ENCODE peak calls at places on chromosome 16, in four cellular contexts. U is fibroblast of lung, B is stomach, S is H9. M is an unnamed sample. For H3K27me3 and H3K4me1, the result is how much of the 10 kb centered on the place peaks cover.

GRCh38 chr16:89706446-89707260 is 5.1 kb upstream of the SPATA2L start:
- DNase-seq in S (no peak), U (no peak), B (no peak), M (no peak)

GRCh38 chr16:17465460-17465859 is 5.3 kb downstream of the XYLT1 start:
- DNase-seq in U (no peak), B (no peak), S (no peak), M (no peak)

GRCh38 chr16:67311607-67312449 is 14.7 kb downstream of the KCTD19 start:
- DNase-seq in U (peak), S (no peak), B (no peak), M (no peak)

GRCh38 chr16:74724820-74725549 is 24.3 kb upstream of the MLKL start:
- DNase-seq in B (no peak), S (peak), U (peak), M (no peak)

GRCh38 chr16:10039220-10040096 is 142.8 kb downstream of the GRIN2A start:
- DNase-seq in S (peak), B (no peak), U (no peak), M (no peak)

GRCh38 chr16:53502331-53503269 is at the start of gene AKTIP:
- DNase-seq in B (peak), S (peak), U (peak), M (peak)

GRCh38 chr16:88319116-88319965 is 63.4 kb upstream of the ZNF469 start:
- DNase-seq in B (no peak), U (no peak), S (no peak), M (no peak)

GRCh38 chr16:89170346-89171215 is 967 bp upstream of the CDH15 start:
- DNase-seq in B (peak), S (peak), U (no peak), M (peak)

GRCh38 chr16:88487920-88488842 is 35.1 kb downstream of the ZFPM1 start:
- DNase-seq in B (peak), S (no peak), U (no peak), M (no peak)

GRCh38 chr16:8634991-8635736 is 13.7 kb downstream of the METTL22 start:
- DNase-seq in B (no peak), U (peak), S (peak), M (no peak)

GRCh38 chr16:86150646-86151371 is 251.8 kb downstream of the IRF8 start:
- DNase-seq in S (no peak), B (no peak), U (no peak), M (no peak)
- H3K27me3 ChIP-seq in S (under half), B (under half), U (under half), M (under half)

DNA sequence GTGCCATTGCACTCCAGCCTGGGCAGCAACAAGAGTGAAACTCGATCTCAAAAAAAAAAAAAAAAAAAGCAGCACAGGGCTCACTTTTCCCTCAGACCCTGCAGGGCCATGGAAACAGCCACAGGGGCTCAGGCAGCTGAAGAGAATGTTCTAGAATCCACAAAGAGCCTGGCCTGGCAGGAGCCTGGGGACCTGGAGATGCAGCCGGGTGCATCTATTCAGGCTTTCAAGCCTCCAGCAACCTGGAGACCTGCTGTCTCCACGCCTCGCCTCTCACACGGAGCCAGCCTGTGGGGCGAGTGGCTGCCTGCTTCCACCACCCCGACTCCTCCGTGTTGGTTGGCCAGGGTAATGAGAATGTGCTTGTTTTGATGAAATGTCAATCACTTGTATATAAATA is 44.0 kb upstream of the MEAK7 start:
- DNase-seq in S (no peak), U (no peak), B (no peak), M (no peak)
- H3K4me1 ChIP-seq in S (under half), U (under half), B (under half), M (under half)

GRCh38 chr16:47358816-47359215 is 102.0 kb downstream of the ITFG1 start:
- DNase-seq in S (no peak), B (no peak), U (peak), M (no peak)
- H3K27ac ChIP-seq in S (no peak), B (no peak), U (no peak), M (no peak)

GRCh38 chr16:19113577-19114358 is at the start of gene ITPRIPL2:
- DNase-seq in B (peak), S (peak), U (peak), M (peak)
- H3K27me3 ChIP-seq in B (under half), S (under half), U (under half), M (under half)

GRCh38 chr16:24731722-24732419 is 2.4 kb downstream of the TNRC6A start:
- DNase-seq in U (no peak), S (no peak), B (peak), M (no peak)
- H3K4me1 ChIP-seq in U (under half), S (under half), B (half or more), M (half or more)

GRCh38 chr16:23129686-23130085 is 19.6 kb downstream of the USP31 start:
- DNase-seq in S (no peak), U (no peak), B (no peak), M (no peak)
- H3K27ac ChIP-seq in S (no peak), U (no peak), B (no peak), M (no peak)

GRCh38 chr16:49284962-49285361 is 3.3 kb upstream of the CBLN1 start:
- DNase-seq in S (no peak), U (no peak), B (no peak), M (no peak)
- H3K27me3 ChIP-seq in S (under half), U (under half), B (half or more), M (half or more)

GRCh38 chr16:14092579-14092978 is 21.5 kb downstream of the MRTFB start:
- DNase-seq in S (no peak), U (no peak), B (no peak), M (no peak)

GRCh38 chr16:14097182-14097951 is 26.2 kb downstream of the MRTFB start:
- DNase-seq in B (peak), U (no peak), S (no peak), M (no peak)

GRCh38 chr16:14098081-14098480 is 27.0 kb downstream of the MRTFB start:
- DNase-seq in S (no peak), U (no peak), B (no peak), M (no peak)

GRCh38 chr16:14100825-14101224 is 29.7 kb downstream of the MRTFB start:
- DNase-seq in B (no peak), U (no peak), S (no peak), M (no peak)

GRCh38 chr16:14095883-14096551 is 24.9 kb downstream of the MRTFB start:
- DNase-seq in U (no peak), B (no peak), S (no peak), M (no peak)
- H3K4me1 ChIP-seq in U (under half), B (under half), S (under half), M (under half)

GRCh38 chr16:1164975-1165374 is 12.1 kb downstream of the CACNA1H start:
- DNase-seq in B (no peak), U (no peak), S (no peak), M (no peak)
- H3K27ac ChIP-seq in B (peak), U (no peak), S (no peak), M (no peak)

DNA sequence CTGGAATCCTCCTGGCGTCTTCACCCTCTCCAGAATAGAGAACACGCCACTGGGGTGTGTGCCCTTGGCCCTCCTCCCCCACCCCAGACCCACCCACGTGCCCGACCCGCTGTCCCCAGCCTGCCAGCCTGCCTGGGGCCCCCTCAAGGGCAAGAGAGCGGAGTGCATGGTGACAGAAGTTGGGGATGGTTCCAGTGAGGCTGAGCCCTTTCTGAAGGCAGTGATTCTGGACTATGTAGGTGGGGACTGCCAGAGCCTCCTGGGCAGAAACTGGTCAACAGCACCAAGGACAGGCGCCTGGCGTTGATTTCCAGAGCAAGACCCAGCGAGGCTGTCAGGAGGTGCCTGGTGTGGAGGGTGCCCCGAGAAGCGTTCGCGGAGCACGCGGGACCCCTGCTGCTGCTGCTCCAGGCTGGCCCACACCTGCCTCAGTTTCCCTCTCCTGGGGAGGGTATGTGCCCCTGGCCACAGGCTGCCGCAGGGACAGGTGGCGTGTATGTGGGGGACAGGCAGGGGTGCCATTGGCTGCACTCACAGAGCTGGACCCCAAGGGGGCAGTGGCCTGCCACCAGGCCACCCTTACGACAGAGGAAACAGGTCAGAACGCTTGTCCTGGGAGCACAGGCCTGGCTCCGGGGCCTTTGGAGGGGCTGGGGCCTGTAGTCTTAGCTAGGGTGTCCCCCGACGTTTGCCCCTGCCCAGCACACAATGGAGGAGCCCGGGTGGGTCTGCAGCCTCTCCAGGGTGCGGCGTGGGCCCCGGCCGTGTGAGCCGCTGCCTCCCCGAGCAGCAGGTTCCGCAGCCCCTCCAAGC is 1.2 kb downstream of the SSTR5 start:
- DNase-seq in S (peak), B (no peak), U (no peak), M (no peak)
- H3K27me3 ChIP-seq in S (under half), B (half or more), U (under half), M (half or more)